ENCODE peak calls at places on chromosomes 12 and 14, in seven cellular contexts. H is neuronal stem cell, O is IMR-90, E is mesenchymal stem cell, D is H9, B is H1, A is trophoblast cell. N is an unnamed sample.

GRCh38 chr12:47722926-47723631 is 2.2 kb downstream of the ENDOU start:
- DNase-seq in A (no peak), E (no peak), D (no peak), H (no peak), O (no peak), B (no peak), N (no peak)

GRCh38 chr14:64855732-64856527 is 23.8 kb downstream of the SPTB start:
- DNase-seq in A (no peak), H (no peak), O (no peak), D (no peak), E (no peak), B (no peak), N (peak)

GRCh38 chr12:12088761-12089160 is 18.0 kb downstream of the BCL2L14 start:
- DNase-seq in E (no peak), D (peak), O (no peak), A (no peak), H (no peak), B (no peak), N (no peak)

GRCh38 chr12:48618541-48618940 is 48.7 kb upstream of the LALBA start:
- DNase-seq in D (peak), E (peak), A (peak), O (peak), B (peak), H (peak), N (peak)

GRCh38 chr14:80638620-80639215 is 302.8 kb downstream of the CEP128 start:
- DNase-seq in O (peak), A (peak), H (no peak), D (no peak), B (no peak), E (peak), N (peak)

GRCh38 chr12:12796171-12796570 is 10.7 kb downstream of the APOLD1 start:
- DNase-seq in B (no peak), H (no peak), O (no peak), A (no peak), E (no peak), D (no peak), N (no peak)

GRCh38 chr12:98998697-98999299 is 353.7 kb downstream of the APAF1 start:
- DNase-seq in E (peak), H (peak), A (no peak), B (no peak), O (peak), D (no peak), N (peak)

GRCh38 chr12:84329933-84330332 is 582.7 kb downstream of the SLC6A15 start:
- DNase-seq in E (no peak), O (no peak), H (no peak), A (no peak), B (no peak), D (no peak), N (no peak)

GRCh38 chr14:91367173-91368171 is 50.1 kb downstream of the CCDC88C start:
- DNase-seq in E (peak), D (no peak), A (peak), H (no peak), O (peak), B (no peak), N (peak)

GRCh38 chr12:54984602-54985376 is at the start of gene TESPA1:
- DNase-seq in B (no peak), D (no peak), O (no peak), H (no peak), E (no peak), A (no peak), N (peak)

GRCh38 chr12:132606466-132606865 is 3.9 kb downstream of the LRCOL1 start:
- DNase-seq in H (no peak), O (no peak), A (no peak), B (no peak), D (no peak), E (no peak), N (no peak)

GRCh38 chr12:19893514-19893913 is 454.2 kb downstream of the AEBP2 start:
- DNase-seq in O (peak), E (peak), B (no peak), D (no peak), A (no peak), H (no peak), N (peak)

GRCh38 chr12:10771132-10771733 is 31.2 kb downstream of the TAS2R7 start:
- DNase-seq in D (no peak), O (peak), B (no peak), A (no peak), E (peak), H (peak), N (peak)
- H3K23ac ChIP-seq in D (no peak), O (no peak), B (no peak), A (no peak), E (no peak), H (no peak), N (no peak)

GRCh38 chr12:108772896-108773797 is 41.8 kb upstream of the CORO1C start:
- DNase-seq in O (no peak), H (no peak), E (peak), A (peak), B (no peak), D (no peak), N (no peak)
- H2BK5ac ChIP-seq in O (no peak), H (no peak), E (no peak), A (no peak), B (peak), D (no peak), N (no peak)

GRCh38 chr12:30090258-30090657 is 306.5 kb upstream of the TMTC1 start:
- DNase-seq in H (no peak), A (no peak), D (no peak), E (no peak), O (no peak), B (no peak), N (no peak)

DNA sequence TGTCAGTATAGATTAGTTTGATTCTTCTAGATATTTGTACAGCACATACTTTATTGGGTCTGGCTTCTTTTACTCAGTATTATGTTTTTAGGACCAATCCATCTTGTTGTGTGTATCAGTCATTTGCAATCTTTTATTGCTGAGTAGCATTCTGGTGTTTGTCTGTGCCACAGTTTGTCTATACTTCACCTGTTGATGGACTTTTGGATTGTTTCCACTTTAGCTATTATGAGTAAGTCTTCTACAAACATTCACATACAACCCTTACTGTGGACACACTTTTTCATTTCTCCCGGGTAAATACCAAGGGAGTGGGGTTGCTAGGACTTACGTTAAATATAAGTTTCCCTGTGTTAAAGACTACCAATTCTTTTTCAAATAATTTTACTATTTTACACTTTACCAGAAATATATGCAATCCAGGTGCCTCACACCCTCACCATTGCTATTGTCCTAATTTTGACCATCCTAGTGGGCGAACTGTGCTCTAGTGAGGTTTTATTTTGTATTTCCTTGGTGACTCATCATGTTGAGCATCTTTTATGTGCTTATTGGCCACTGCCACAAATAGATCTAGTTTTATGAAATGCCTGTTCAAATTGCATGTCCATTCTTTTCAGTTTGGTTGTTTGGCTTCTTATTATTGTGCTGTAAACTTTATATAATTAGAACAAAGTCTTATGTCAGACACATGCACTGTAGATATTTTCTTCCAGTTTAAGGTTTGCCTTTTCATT is 304.7 kb upstream of the TMTC1 start:
- DNase-seq in O (no peak), E (no peak), B (no peak), A (no peak), D (no peak), H (no peak), N (no peak)
- H3K23ac ChIP-seq in O (no peak), E (no peak), B (no peak), A (no peak), D (no peak), H (no peak), N (no peak)

GRCh38 chr12:41897593-41897992 is 247.1 kb downstream of the GXYLT1 start:
- DNase-seq in B (no peak), O (no peak), D (no peak), H (no peak), E (no peak), A (no peak), N (no peak)
- H2BK5ac ChIP-seq in B (no peak), O (no peak), D (no peak), H (no peak), E (no peak), A (no peak), N (no peak)

DNA sequence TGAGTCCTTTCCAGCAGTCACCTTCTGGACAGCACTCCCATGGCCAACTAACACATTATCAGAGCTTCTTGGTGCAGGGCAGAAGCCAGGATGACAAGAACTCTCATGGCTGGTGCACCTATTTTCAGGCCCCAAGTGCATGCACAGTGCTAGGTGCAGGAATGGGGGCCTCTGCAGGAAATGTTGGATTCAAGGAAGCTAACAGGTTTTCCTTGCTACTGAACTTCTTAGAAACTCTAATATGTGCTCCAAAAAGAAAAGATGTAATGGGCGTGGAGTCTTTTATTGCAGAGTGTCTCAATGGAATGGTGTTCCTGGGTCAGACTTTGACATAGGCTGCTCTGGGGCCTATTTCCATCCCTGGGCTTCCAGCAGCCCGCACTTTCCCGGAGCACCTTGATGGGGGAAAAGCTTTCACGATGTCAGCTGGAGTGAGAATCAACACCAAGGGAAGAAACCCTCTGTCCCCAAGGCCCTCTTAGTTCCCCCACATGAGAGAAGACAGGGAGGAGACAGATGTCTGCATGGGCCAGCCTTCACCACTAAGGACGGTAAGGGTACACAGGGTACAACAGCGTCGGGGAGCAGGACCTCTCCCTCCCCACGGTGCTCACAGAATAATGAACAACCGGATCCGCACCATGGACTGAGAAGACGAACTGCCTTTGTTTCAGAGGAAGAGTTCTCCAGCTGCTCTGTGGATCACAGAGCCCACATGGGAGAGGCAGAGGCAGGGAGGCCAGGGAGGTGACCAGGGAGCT is 6.9 kb downstream of the KRT3 start:
- DNase-seq in H (no peak), D (no peak), A (no peak), B (no peak), O (no peak), E (no peak), N (no peak)
- H3K23ac ChIP-seq in H (peak), D (no peak), A (no peak), B (no peak), O (no peak), E (no peak), N (no peak)

DNA sequence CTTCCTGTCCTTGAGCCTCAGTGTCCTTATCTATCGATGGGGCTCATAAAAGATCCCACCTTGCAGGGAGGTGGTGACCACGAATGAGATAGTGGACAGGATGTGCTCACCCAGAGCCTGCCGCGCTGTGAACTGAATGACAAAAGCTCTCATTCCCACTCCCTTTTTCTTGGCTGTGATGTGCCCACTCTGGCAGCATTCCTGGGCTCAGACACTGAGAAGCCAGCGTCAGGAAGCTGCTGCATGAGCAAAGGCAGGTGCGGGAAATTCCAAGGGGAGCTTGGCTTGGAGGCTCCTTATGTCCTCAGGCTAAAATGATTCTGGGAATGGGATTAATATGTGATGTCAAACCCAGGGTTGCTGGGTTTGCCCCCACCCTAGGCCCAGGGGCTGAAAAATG is 61.6 kb downstream of the EFCAB11 start:
- DNase-seq in E (no peak), O (no peak), B (no peak), D (no peak), H (no peak), A (no peak), N (peak)
- H2BK5ac ChIP-seq in E (no peak), O (no peak), B (no peak), D (no peak), H (no peak), A (no peak), N (no peak)

GRCh38 chr12:122932207-122932606 is 34.1 kb downstream of the ABCB9 start:
- DNase-seq in A (no peak), E (no peak), B (no peak), H (no peak), D (no peak), O (no peak), N (no peak)

GRCh38 chr12:122939151-122939550 is 27.1 kb downstream of the ABCB9 start:
- DNase-seq in B (no peak), D (no peak), A (no peak), E (no peak), H (no peak), O (no peak), N (no peak)

GRCh38 chr12:122937622-122938091 is 28.6 kb downstream of the ABCB9 start:
- DNase-seq in D (no peak), A (no peak), E (no peak), H (no peak), B (no peak), O (no peak), N (no peak)

GRCh38 chr12:122934722-122935121 is 31.5 kb downstream of the ABCB9 start:
- DNase-seq in H (no peak), A (no peak), D (no peak), O (no peak), E (no peak), B (no peak), N (no peak)

GRCh38 chr12:122935318-122935717 is 30.9 kb downstream of the ABCB9 start:
- DNase-seq in A (peak), H (no peak), D (no peak), O (no peak), E (no peak), B (no peak), N (no peak)
- H3K23ac ChIP-seq in A (no peak), H (no peak), D (no peak), O (no peak), E (no peak), B (no peak), N (no peak)

GRCh38 chr14:105500036-105500725 is 9.1 kb downstream of the TEDC1 start:
- DNase-seq in E (no peak), D (no peak), O (no peak), B (no peak), H (no peak), A (no peak), N (no peak)
- H2BK5ac ChIP-seq in E (no peak), D (no peak), O (no peak), B (no peak), H (peak), A (no peak), N (no peak)

DNA sequence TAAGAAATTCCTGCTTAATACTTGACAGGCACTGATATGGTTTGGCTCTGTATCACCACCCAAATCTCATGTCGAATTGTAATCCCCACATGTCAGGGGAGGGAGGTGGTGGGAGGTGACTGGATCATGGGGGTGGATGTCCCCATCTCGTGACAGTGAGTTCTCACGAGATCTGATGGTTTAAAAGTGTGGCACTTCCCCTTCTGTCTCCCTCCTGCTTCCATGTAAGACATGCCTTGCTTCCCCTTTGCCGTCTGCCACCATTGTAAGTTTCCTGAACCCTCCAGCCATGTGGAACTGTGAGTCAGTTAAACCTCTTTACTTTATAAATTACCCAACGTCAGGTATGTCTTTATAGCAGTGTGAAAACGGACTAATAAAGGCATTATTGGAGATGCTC is 198.0 kb downstream of the FOXN3 start:
- DNase-seq in B (no peak), E (no peak), O (no peak), D (no peak), H (no peak), A (no peak), N (no peak)
- H3K23ac ChIP-seq in B (no peak), E (no peak), O (no peak), D (no peak), H (no peak), A (no peak), N (no peak)